ENCODE peak calls at places on chromosomes 7 and 10, in five cellular contexts. W is adrenal gland, Y is upper lobe of right lung, Z is IMR-90, D is AG04449. K is an unnamed sample.
A peak's percentile ranks its signal among the peaks of the same experiment; 100 is the strongest.

GRCh38 chr10:63407136-63407662 is 58.6 kb downstream of the JMJD1C start:
- DNase-seq in D (no peak), Y (no peak), Z (no peak), W (no peak), K (no peak)

GRCh38 chr10:30671011-30671616 is 41.6 kb upstream of the LYZL2 start:
- DNase-seq in Y (no peak), D (peak; percentile 38), Z (peak; percentile 81), W (peak; percentile 21), K (peak; percentile 58)

GRCh38 chr10:119654540-119654939 is 3.4 kb downstream of the BAG3 start:
- DNase-seq in Y (peak; percentile 86), W (no peak), Z (no peak), D (no peak), K (no peak)

GRCh38 chr7:149196705-149197171 is 1.4 kb downstream of the ZNF282 start:
- DNase-seq in D (no peak), W (peak; percentile 33), Y (peak; percentile 61), Z (no peak), K (peak; percentile 49)

GRCh38 chr10:116287906-116288501 is 15.0 kb upstream of the GFRA1 start:
- DNase-seq in D (no peak), W (peak; percentile 44), Z (peak; percentile 64), Y (no peak), K (peak; percentile 40)

GRCh38 chr7:13336227-13336626 is 648.8 kb downstream of the ARL4A start:
- DNase-seq in Z (peak; percentile 29), D (no peak), Y (no peak), W (no peak), K (no peak)

GRCh38 chr7:54774785-54775740 is 16.1 kb upstream of the SEC61G start:
- DNase-seq in Y (no peak), D (no peak), Z (no peak), W (no peak), K (no peak)

GRCh38 chr7:31043035-31043434 is 9.1 kb upstream of the ADCYAP1R1 start:
- DNase-seq in Z (no peak), W (no peak), D (no peak), Y (no peak), K (no peak)

GRCh38 chr10:84012831-84013458 is 126.4 kb upstream of the GHITM start:
- DNase-seq in Z (no peak), D (no peak), W (no peak), Y (no peak), K (no peak)

GRCh38 chr10:48945441-48946143 is 6.0 kb upstream of the LRRC18 start:
- DNase-seq in Y (no peak), W (no peak), D (no peak), Z (no peak), K (no peak)

GRCh38 chr7:45143616-45144015 is 14.0 kb upstream of the RAMP3 start:
- DNase-seq in Z (peak; percentile 54), W (no peak), Y (no peak), D (no peak), K (no peak)

GRCh38 chr10:114897593-114897992 is 40.4 kb upstream of the TRUB1 start:
- DNase-seq in D (no peak), Z (no peak), Y (no peak), W (no peak), K (no peak)

GRCh38 chr7:87648316-87648715 is 20.1 kb downstream of the RUNDC3B start:
- DNase-seq in W (no peak), D (no peak), Z (no peak), Y (no peak), K (no peak)

GRCh38 chr10:17835688-17836087 is 26.5 kb downstream of the MRC1 start:
- DNase-seq in Z (peak; percentile 91), D (peak; percentile 71), W (no peak), Y (no peak), K (peak; percentile 51)

GRCh38 chr7:96415293-96415940 is 93.5 kb upstream of the SLC25A13 start:
- DNase-seq in Y (no peak), D (no peak), Z (no peak), W (no peak), K (peak; percentile 82)

GRCh38 chr10:74282853-74283205 is 131.8 kb downstream of the ADK start:
- DNase-seq in Y (no peak), W (no peak), Z (peak; percentile 62), D (no peak), K (no peak)

GRCh38 chr7:141709749-141710148 is 1.6 kb downstream of the WEE2 start:
- DNase-seq in D (no peak), Y (no peak), W (no peak), Z (no peak), K (no peak)

GRCh38 chr7:2860627-2861133 is 16.6 kb upstream of the GNA12 start:
- DNase-seq in D (no peak), Y (peak; percentile 67), Z (no peak), W (no peak), K (no peak)

GRCh38 chr10:15200626-15201025 is 32.1 kb upstream of the NMT2 start:
- DNase-seq in Y (no peak), W (no peak), Z (peak; percentile 80), D (peak; percentile 33), K (peak; percentile 55)

GRCh38 chr10:15168296-15168780 is at the start of gene NMT2:
- DNase-seq in W (peak; percentile 89), D (no peak), Y (peak; percentile 94), Z (no peak), K (no peak)

GRCh38 chr7:31788445-31788844 is 101.4 kb downstream of the PPP1R17 start:
- DNase-seq in Z (peak; percentile 59), Y (no peak), D (no peak), W (no peak), K (no peak)

GRCh38 chr10:74079914-74080590 is 70.6 kb downstream of the AP3M1 start:
- DNase-seq in W (no peak), Z (peak; percentile 34), Y (no peak), D (no peak), K (no peak)

GRCh38 chr7:149719050-149719899 is 54.1 kb downstream of the ZNF467 start:
- DNase-seq in D (no peak), Y (peak; percentile 53), Z (peak; percentile 76), W (no peak), K (peak; percentile 28)

GRCh38 chr7:5492249-5493020 is 68.8 kb upstream of the TNRC18 start:
- DNase-seq in D (no peak), Z (no peak), Y (no peak), W (no peak), K (no peak)

GRCh38 chr7:102146989-102147388 is 139.7 kb upstream of the SH2B2 start:
- DNase-seq in Z (peak; percentile 54), Y (no peak), D (no peak), W (peak; percentile 92), K (no peak)
- TF ChIP-seq CTCF in Z (no peak), Y (no peak), D (no peak), W (no peak), K (no peak)

DNA sequence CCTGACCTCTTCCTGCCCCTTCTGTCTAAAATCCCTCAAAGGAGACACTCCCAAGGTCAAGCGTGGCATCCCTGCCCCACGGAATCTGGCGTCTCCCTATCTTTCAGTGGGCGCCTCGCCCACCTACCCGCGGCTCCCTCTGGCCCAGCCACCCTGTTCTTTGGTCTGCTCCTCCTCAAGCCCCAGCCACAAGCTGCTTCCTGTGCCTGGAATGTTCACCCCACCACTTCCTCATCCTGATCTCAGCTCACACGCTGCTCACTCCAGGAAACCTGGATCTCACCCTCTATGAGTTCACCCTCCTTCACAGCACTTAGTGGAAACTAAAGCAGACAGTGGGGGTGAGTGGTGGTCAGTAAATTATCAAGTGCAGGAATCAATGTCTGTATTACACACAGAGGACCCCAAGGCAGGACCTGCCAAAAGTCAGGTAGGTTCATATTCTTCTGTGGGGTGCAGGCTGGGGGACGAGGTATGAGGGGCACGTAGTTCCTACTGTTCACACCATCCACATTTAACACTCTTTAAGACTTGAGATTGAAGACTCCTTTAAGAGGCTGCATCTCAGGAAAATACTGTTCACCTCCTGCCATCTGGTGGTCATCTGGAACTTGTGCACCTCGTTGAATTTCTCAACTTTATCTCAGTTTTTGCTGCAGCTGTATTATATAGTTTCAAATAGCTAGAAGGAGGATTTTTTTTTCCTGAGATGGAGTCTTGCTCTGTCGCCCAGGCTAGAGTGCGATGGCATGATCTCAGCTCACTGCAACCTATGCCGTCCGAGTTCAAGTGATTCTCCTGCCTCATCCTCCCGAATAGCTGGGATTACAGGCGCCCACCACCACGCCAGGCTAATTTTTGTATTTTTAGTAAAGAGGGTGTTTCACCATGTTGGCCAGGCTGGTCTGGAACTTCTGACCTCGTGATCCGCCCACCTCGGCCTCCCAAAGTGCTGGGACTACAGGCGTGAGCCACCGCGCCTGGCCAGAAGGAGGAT is 166.6 kb downstream of the ARHGAP21 start:
- DNase-seq in D (peak; percentile 59), W (peak; percentile 30), Z (peak; percentile 79), Y (no peak), K (peak; percentile 71)
- TF ChIP-seq CTCF in D (peak; percentile 70), W (peak; percentile 58), Z (peak; percentile 75), Y (peak; percentile 68), K (peak; percentile 86)

GRCh38 chr7:121126201-121126600 is 137.7 kb downstream of the CPED1 start:
- DNase-seq in D (no peak), Z (no peak), Y (no peak), W (no peak), K (no peak)

GRCh38 chr7:121123028-121123427 is 134.5 kb downstream of the CPED1 start:
- DNase-seq in Z (peak; percentile 45), Y (no peak), D (no peak), W (no peak), K (no peak)

GRCh38 chr7:121132940-121133339 is 144.4 kb downstream of the CPED1 start:
- DNase-seq in Y (no peak), D (no peak), W (no peak), Z (no peak), K (no peak)

GRCh38 chr7:121126801-121127534 is 138.5 kb downstream of the CPED1 start:
- DNase-seq in Y (no peak), W (no peak), Z (peak; percentile 27), D (no peak), K (no peak)
- TF ChIP-seq CTCF in Y (no peak), W (peak; percentile 12), Z (peak; percentile 33), D (no peak), K (no peak)

DNA sequence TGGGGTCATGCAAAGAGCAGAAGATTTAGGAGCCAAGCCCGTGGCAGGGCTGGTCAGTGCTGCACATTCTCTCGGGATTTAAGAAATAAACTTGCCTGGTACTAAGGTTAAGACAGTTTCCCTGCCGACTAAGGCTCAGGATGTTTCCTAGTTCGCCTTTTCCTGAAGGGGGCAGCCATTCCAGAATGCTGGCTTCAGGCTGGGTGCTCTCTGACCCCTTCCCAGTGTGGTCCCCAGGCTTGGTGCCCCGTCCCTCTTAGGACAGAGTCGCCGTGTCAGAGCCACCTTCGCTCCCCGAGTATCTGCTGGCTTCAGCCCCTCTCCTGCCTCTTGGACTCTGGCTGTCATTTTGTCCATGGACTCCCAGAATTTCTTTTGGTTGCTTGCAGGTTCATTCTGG is 117.2 kb downstream of the ELFN1 start:
- DNase-seq in Y (peak; percentile 35), D (no peak), Z (no peak), W (no peak), K (peak; percentile 21)
- TF ChIP-seq CTCF in Y (no peak), D (no peak), Z (no peak), W (no peak), K (no peak)